ENCODE peak calls at places on chromosomes 16 and 17, in four cellular contexts. X is upper lobe of left lung, I is PC-3, T is Peyer's patch. K is an unnamed sample.
A peak's percentile ranks its signal among the peaks of the same experiment; 100 is the strongest.

GRCh38 chr16:15466886-15467781 is 32.7 kb downstream of the BMERB1 start:
- DNase-seq in X (no peak), I (peak; percentile 60), T (no peak), K (no peak)

GRCh38 chr16:3643095-3643730 is 11.3 kb upstream of the DNASE1 start:
- DNase-seq in X (peak; percentile 8), I (no peak), T (no peak), K (no peak)

GRCh38 chr17:76701471-76701967 is 9.2 kb downstream of the MXRA7 start:
- DNase-seq in X (no peak), I (no peak), T (no peak), K (no peak)

GRCh38 chr16:24151482-24151939 is 104.6 kb upstream of the CACNG3 start:
- DNase-seq in X (peak; percentile 28), I (no peak), T (no peak), K (no peak)

GRCh38 chr16:68065716-68066305 is 19.4 kb upstream of the NFATC3 start:
- DNase-seq in X (peak; percentile 61), I (no peak), T (no peak), K (no peak)

GRCh38 chr17:31054761-31055160 is 40.0 kb upstream of the NF1 start:
- DNase-seq in X (no peak), I (no peak), T (no peak), K (no peak)

GRCh38 chr16:58120216-58120615 is 9.0 kb downstream of the CFAP20 start:
- DNase-seq in X (no peak), I (no peak), T (no peak), K (no peak)

GRCh38 chr16:75836377-75837010 is 110.2 kb upstream of the CPHXL start:
- DNase-seq in X (no peak), I (no peak), T (no peak), K (no peak)

GRCh38 chr17:67274466-67274865 is 29.5 kb upstream of the HELZ start:
- DNase-seq in X (no peak), I (no peak), T (no peak), K (no peak)

GRCh38 chr17:81870155-81870977 is 771 bp downstream of the ARHGDIA start:
- DNase-seq in X (peak; percentile 48), I (peak; percentile 38), T (peak; percentile 76), K (no peak)

GRCh38 chr17:44760474-44761308 is 1.9 kb downstream of the ADAM11 start:
- DNase-seq in X (no peak), I (no peak), T (peak; percentile 37), K (no peak)

GRCh38 chr17:2949469-2950044 is 113.8 kb downstream of the OR1D5 start:
- DNase-seq in X (no peak), I (peak; percentile 87), T (peak; percentile 75), K (no peak)

GRCh38 chr17:57747221-57748017 is 2.3 kb upstream of the CCDC182 start:
- DNase-seq in X (peak; percentile 29), I (peak; percentile 83), T (no peak), K (peak; percentile 35)

GRCh38 chr17:32341857-32342602 is at the start of gene C17orf75:
- DNase-seq in X (peak; percentile 81), I (peak; percentile 68), T (peak; percentile 84), K (no peak)

GRCh38 chr17:46979023-46979870 is at the start of gene RPRML:
- DNase-seq in X (no peak), I (peak; percentile 35), T (peak; percentile 55), K (no peak)

GRCh38 chr17:42118545-42118944 is 2.6 kb downstream of the KAT2A start:
- DNase-seq in X (no peak), I (no peak), T (no peak), K (no peak)
- TF ChIP-seq CTCF in X (peak; percentile 29), I (no peak), T (no peak), K (peak; percentile 41)

GRCh38 chr16:6856578-6856977 is 476.1 kb upstream of the RBFOX1 start:
- DNase-seq in X (no peak), I (no peak), T (no peak), K (no peak)
- TF ChIP-seq CTCF in X (no peak), I (no peak), T (no peak), K (no peak)

DNA sequence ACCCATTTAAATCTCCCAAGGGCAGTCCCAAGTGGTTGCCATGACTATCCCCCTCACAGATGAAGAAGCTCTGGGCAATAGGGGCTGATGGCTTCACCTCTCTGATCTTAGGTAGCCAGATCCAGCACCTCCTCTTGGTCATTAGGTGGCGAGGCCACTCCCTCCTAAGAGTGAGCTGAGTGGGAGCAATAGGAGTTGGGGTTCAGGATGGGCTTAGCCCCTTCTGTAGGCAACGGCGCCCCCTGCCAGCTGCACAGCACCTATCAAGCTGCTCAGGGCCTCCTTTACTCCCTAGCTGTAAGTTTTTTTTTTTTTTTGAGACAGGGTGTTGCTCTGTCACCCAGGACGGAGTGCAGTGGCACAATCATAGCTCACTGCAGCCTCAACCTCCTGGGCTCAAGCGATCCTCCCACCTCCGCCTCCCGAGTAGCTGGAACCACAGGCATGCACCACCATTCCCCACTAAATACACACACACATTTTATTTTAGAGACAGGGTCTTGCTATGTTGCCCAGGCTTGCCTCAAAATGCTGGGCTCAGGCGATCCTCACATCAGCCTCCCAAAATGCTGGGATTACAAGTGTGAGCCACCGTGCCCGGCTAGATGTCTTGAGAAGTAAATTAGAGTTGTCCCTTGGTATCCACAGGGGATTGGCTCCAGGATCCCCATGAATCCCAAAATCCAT is 3.5 kb upstream of the RRAD start:
- DNase-seq in X (peak; percentile 41), I (no peak), T (no peak), K (no peak)
- TF ChIP-seq CTCF in X (peak; percentile 19), I (peak; percentile 38), T (no peak), K (peak; percentile 46)

GRCh38 chr16:71249399-71249798 is 18.9 kb upstream of the HYDIN start:
- DNase-seq in X (no peak), I (no peak), T (no peak), K (no peak)
- TF ChIP-seq CTCF in X (no peak), I (no peak), T (no peak), K (no peak)

GRCh38 chr17:82915010-82915696 is 75.3 kb upstream of the ZNF750 start:
- DNase-seq in X (no peak), I (no peak), T (no peak), K (no peak)

GRCh38 chr17:82914375-82914774 is 74.6 kb upstream of the ZNF750 start:
- DNase-seq in X (peak; percentile 33), I (peak; percentile 26), T (no peak), K (no peak)

GRCh38 chr17:82911822-82912221 is 72.0 kb upstream of the ZNF750 start:
- DNase-seq in X (peak; percentile 27), I (no peak), T (no peak), K (no peak)

GRCh38 chr17:82912571-82913089 is 72.8 kb upstream of the ZNF750 start:
- DNase-seq in X (no peak), I (no peak), T (no peak), K (no peak)

GRCh38 chr17:82913304-82914043 is 73.7 kb upstream of the ZNF750 start:
- DNase-seq in X (no peak), I (peak; percentile 40), T (no peak), K (no peak)
- TF ChIP-seq CTCF in X (peak; percentile 36), I (peak; percentile 52), T (no peak), K (no peak)

GRCh38 chr17:48261297-48261880 is 153.8 kb downstream of the SNX11 start:
- DNase-seq in X (no peak), I (peak; percentile 72), T (no peak), K (no peak)
- TF ChIP-seq CTCF in X (peak; percentile 19), I (peak; percentile 86), T (no peak), K (peak; percentile 14)

GRCh38 chr16:46830417-46830901 is 521 bp downstream of the C16orf87 start:
- DNase-seq in X (peak; percentile 43), I (peak; percentile 5), T (no peak), K (no peak)
- TF ChIP-seq CTCF in X (peak; percentile 30), I (no peak), T (no peak), K (no peak)

GRCh38 chr17:56257075-56257474 is 103.8 kb downstream of the ANKFN1 start:
- DNase-seq in X (no peak), I (no peak), T (no peak), K (no peak)
- TF ChIP-seq CTCF in X (no peak), I (no peak), T (no peak), K (no peak)

K was measured in AG09319.